ENCODE peak calls at places on chromosomes 7 and 10, in six cellular contexts. K is ovary; R is GM04504; C is activated T-cell treated with anti-CD3 and anti-CD28 coated beads, Interleukin-2, amount 50 U/mL, for 24 hours; L is stimulated activated CD8-positive, alpha-beta memory T cell treated with anti-CD3 and anti-CD28 coated beads, Interleukin-4, amount 100 ng/mL, for 24 hours; S is stimulated activated CD4-positive, alpha-beta T cell treated with anti-CD3 and anti-CD28 coated beads, Interleukin-12 subunit alpha, Interleukin-12 subunit beta, amount 100 ng/mL, for 4 hours. U is an unnamed sample.

GRCh38 chr7:155581954-155582353 is 35.6 kb upstream of the CNPY1 start:
- DNase-seq in C (no peak), L (no peak), K (no peak), S (no peak), R (no peak), U (no peak)

GRCh38 chr10:113560071-113560470 is 7.2 kb downstream of the HABP2 start:
- DNase-seq in R (no peak), K (no peak), S (no peak), L (no peak), C (no peak), U (no peak)

GRCh38 chr10:57754803-57755202 is 512.9 kb downstream of the IPMK start:
- DNase-seq in S (no peak), R (no peak), L (no peak), C (no peak), K (no peak), U (no peak)

GRCh38 chr10:100654835-100655759 is 90.3 kb upstream of the PAX2 start:
- DNase-seq in K (no peak), L (no peak), C (peak; percentile 51), S (peak; percentile 14), R (no peak), U (no peak)

GRCh38 chr10:36109399-36110023 is 467.4 kb upstream of the FZD8 start:
- DNase-seq in R (no peak), K (no peak), S (no peak), L (no peak), C (no peak), U (no peak)

GRCh38 chr7:115731796-115732471 is 298.6 kb downstream of the TFEC start:
- DNase-seq in C (no peak), R (no peak), L (no peak), K (no peak), S (no peak), U (no peak)

GRCh38 chr7:136294977-136295376 is 317.8 kb upstream of the MTPN start:
- DNase-seq in L (no peak), K (no peak), C (no peak), R (no peak), S (no peak), U (no peak)

GRCh38 chr10:13555884-13556529 is 27.2 kb upstream of the BEND7 start:
- DNase-seq in R (no peak), L (no peak), K (no peak), C (no peak), S (no peak), U (no peak)

GRCh38 chr10:12675171-12675570 is 325.8 kb downstream of the CAMK1D start:
- DNase-seq in R (no peak), K (no peak), C (no peak), L (no peak), S (no peak), U (no peak)

GRCh38 chr10:90912176-90912575 is 8.7 kb downstream of the ANKRD1 start:
- DNase-seq in S (no peak), R (no peak), C (no peak), K (no peak), L (no peak), U (no peak)

GRCh38 chr10:23037561-23037960 is 57.8 kb upstream of the MSRB2 start:
- DNase-seq in R (no peak), S (no peak), K (no peak), C (no peak), L (no peak), U (no peak)

GRCh38 chr7:48161407-48162125 is 9.7 kb upstream of the ABCA13 start:
- DNase-seq in S (no peak), R (no peak), C (no peak), L (no peak), K (no peak), U (no peak)

GRCh38 chr10:118238573-118239240 is 103.4 kb downstream of the FAM204A start:
- DNase-seq in C (no peak), S (no peak), L (no peak), R (peak; percentile 67), K (no peak), U (no peak)

GRCh38 chr10:84424731-84425165 is 96.4 kb downstream of the CCSER2 start:
- DNase-seq in R (peak; percentile 91), L (no peak), C (no peak), K (peak; percentile 77), S (no peak), U (no peak)